ENCODE peak calls at places on chromosomes 4 and X, in eight cellular contexts. P, L, F, W, M, K, S and N are unnamed samples.

GRCh38 chr4:32172761-32173160 is 1452.6 kb downstream of the PCDH7 start:
- DNase-seq in L (no peak), P (no peak), F (peak), W (no peak), K (no peak), M (peak), S (no peak), N (no peak)

GRCh38 chr4:168511780-168512467 is 15.1 kb downstream of the PALLD start:
- DNase-seq in K (no peak), W (no peak), M (no peak), L (no peak), F (no peak), S (no peak), P (peak), N (no peak)

GRCh38 chr4:95732061-95732460 is 107.8 kb upstream of the PDHA2 start:
- DNase-seq in M (no peak), S (no peak), L (no peak), W (no peak), P (no peak), K (no peak), F (peak), N (no peak)

GRCh38 chr4:112379306-112379705 is 82.1 kb downstream of the ALPK1 start:
- DNase-seq in M (no peak), F (no peak), L (no peak), K (no peak), W (no peak), S (no peak), P (no peak), N (no peak)

GRCh38 chr4:184163813-184164212 is 53.9 kb downstream of the ENPP6 start:
- DNase-seq in P (no peak), K (no peak), M (peak), W (no peak), S (peak), F (peak), L (peak), N (peak)

GRCh38 chr4:169348541-169348940 is 77.8 kb upstream of the SH3RF1 start:
- DNase-seq in L (no peak), F (no peak), W (no peak), S (peak), K (no peak), M (no peak), P (no peak), N (no peak)

GRCh38 chr4:52015366-52015765 is 4.8 kb downstream of the LRRC66 start:
- DNase-seq in W (no peak), P (no peak), L (no peak), F (peak), K (no peak), S (no peak), M (peak), N (no peak)

GRCh38 chr4:8205749-8206611 is 6.9 kb downstream of the SH3TC1 start:
- DNase-seq in S (no peak), K (no peak), W (no peak), M (no peak), L (no peak), F (no peak), P (no peak), N (no peak)

GRCh38 chr4:153084249-153084648 is 120.0 kb upstream of the TRIM2 start:
- DNase-seq in S (no peak), K (no peak), W (no peak), L (no peak), F (no peak), P (no peak), M (no peak), N (no peak)

GRCh38 chr4:2423066-2423465 is 4.3 kb downstream of the CFAP99 start:
- DNase-seq in L (no peak), S (no peak), M (no peak), W (no peak), K (no peak), P (no peak), F (no peak), N (no peak)

GRCh38 chr4:188295899-188296298 is 156.7 kb downstream of the TRIML1 start:
- DNase-seq in S (no peak), F (peak), W (peak), K (no peak), P (no peak), L (no peak), M (peak), N (no peak)

GRCh38 chr4:42306221-42307109 is 90.8 kb upstream of the SHISA3 start:
- DNase-seq in S (no peak), K (no peak), L (no peak), W (no peak), P (no peak), F (peak), M (no peak), N (no peak)

GRCh38 chrX:26376037-26376708 is 160.2 kb downstream of the MAGEB5 start:
- DNase-seq in K (no peak), L (no peak), W (no peak), F (no peak), M (no peak), P (no peak), S (no peak), N (no peak)

GRCh38 chrX:155957843-155958242 is 39.7 kb upstream of the IL9R start:
- DNase-seq in S (no peak), L (no peak), F (no peak), P (no peak), K (no peak), W (no peak), M (no peak), N (no peak)

GRCh38 chr4:167934216-167934615 is 158.1 kb upstream of the ANXA10 start:
- DNase-seq in F (no peak), L (no peak), S (no peak), W (no peak), K (no peak), M (no peak), P (no peak), N (no peak)

GRCh38 chr4:117327491-117327890 is 242.1 kb upstream of the TRAM1L1 start:
- DNase-seq in L (no peak), M (no peak), P (no peak), F (no peak), W (no peak), K (no peak), S (no peak), N (no peak)

GRCh38 chrX:25226151-25226550 is 210.4 kb upstream of the ARX start:
- DNase-seq in P (no peak), L (no peak), W (no peak), F (no peak), M (no peak), S (no peak), K (no peak), N (no peak)

GRCh38 chr4:68299492-68300457 is 50.1 kb downstream of the YTHDC1 start:
- DNase-seq in W (no peak), S (no peak), M (no peak), L (no peak), P (no peak), K (no peak), F (no peak), N (no peak)

GRCh38 chr4:2831611-2832308 is 11.9 kb upstream of the ADD1 start:
- DNase-seq in P (peak), L (no peak), S (no peak), K (peak), F (no peak), W (no peak), M (no peak), N (no peak)

GRCh38 chrX:78595901-78596502 is 63.1 kb downstream of the RTL3 start:
- DNase-seq in S (no peak), L (no peak), K (no peak), M (peak), P (no peak), F (peak), W (no peak), N (no peak)

GRCh38 chr4:148986951-148987350 is 544.7 kb upstream of the NR3C2 start:
- DNase-seq in K (no peak), S (no peak), P (no peak), W (no peak), F (no peak), M (no peak), L (no peak), N (no peak)

GRCh38 chrX:24204331-24204730 is 54.8 kb downstream of the ZFX start:
- DNase-seq in F (peak), L (no peak), S (no peak), P (no peak), K (no peak), M (peak), W (no peak), N (no peak)